ENCODE peak calls at places on chromosomes 12 and 14, in four cellular contexts. C, F, U and H are unnamed samples.

GRCh38 chr12:23944067-23944466 is 5.4 kb downstream of the SOX5 start:
- DNase-seq in C (no peak), F (peak), U (peak), H (peak)

GRCh38 chr12:107462428-107463332 is 222.9 kb upstream of the PWP1 start:
- DNase-seq in C (no peak), F (no peak), U (no peak), H (no peak)

GRCh38 chr14:104967414-104968152 is 10.6 kb downstream of the AHNAK2 start:
- DNase-seq in C (no peak), F (no peak), U (peak), H (peak)

GRCh38 chr12:7747196-7747595 is at the start of gene CLEC4C:
- DNase-seq in C (no peak), F (no peak), U (no peak), H (no peak)

GRCh38 chr12:121657305-121658008 is 12.0 kb downstream of the MORN3 start:
- DNase-seq in C (no peak), F (no peak), U (no peak), H (no peak)

GRCh38 chr12:65133879-65134278 is 12.8 kb upstream of the WIF1 start:
- DNase-seq in C (no peak), F (no peak), U (no peak), H (no peak)

GRCh38 chr14:59394268-59394667 is 70.9 kb downstream of the GPR135 start:
- DNase-seq in C (no peak), F (no peak), U (no peak), H (no peak)

GRCh38 chr12:123771261-123771660 is 9.2 kb downstream of the DNAH10 start:
- DNase-seq in C (no peak), F (no peak), U (no peak), H (no peak)

GRCh38 chr14:95058491-95058890 is 98.8 kb downstream of the DICER1 start:
- DNase-seq in C (no peak), F (no peak), U (no peak), H (no peak)

GRCh38 chr12:91889970-91890369 is 255.7 kb downstream of the BTG1 start:
- DNase-seq in C (no peak), F (no peak), U (no peak), H (no peak)

GRCh38 chr12:62848418-62848817 is 86.5 kb downstream of the PPM1H start:
- DNase-seq in C (no peak), F (no peak), U (no peak), H (no peak)

GRCh38 chr12:3342051-3342450 is 149.0 kb upstream of the PRMT8 start:
- DNase-seq in C (no peak), F (peak), U (peak), H (peak)

GRCh38 chr14:104389326-104390220 is 190.0 kb upstream of the C14orf180 start:
- DNase-seq in C (peak), F (no peak), U (no peak), H (peak)

GRCh38 chr14:74217672-74218448 is 21.4 kb upstream of the VSX2 start:
- DNase-seq in C (peak), F (peak), U (peak), H (peak)

GRCh38 chr14:33767721-33768457 is 183.0 kb downstream of the EGLN3 start:
- DNase-seq in C (no peak), F (no peak), U (no peak), H (no peak)

GRCh38 chr14:46663382-46663781 is 11.8 kb upstream of the RPL10L start:
- DNase-seq in C (no peak), F (no peak), U (no peak), H (no peak)

GRCh38 chr12:6020930-6021329 is 75.9 kb upstream of the ANO2 start:
- DNase-seq in C (no peak), F (no peak), U (no peak), H (no peak)

GRCh38 chr12:39239484-39240143 is 203.3 kb downstream of the KIF21A start:
- DNase-seq in C (no peak), F (no peak), U (no peak), H (no peak)

GRCh38 chr12:6792522-6793201 is 3.3 kb downstream of the CD4 start:
- DNase-seq in C (peak), F (peak), U (peak), H (no peak)

GRCh38 chr14:91114079-91115065 is 499 bp downstream of the DGLUCY start:
- DNase-seq in C (peak), F (peak), U (peak), H (peak)

GRCh38 chr12:118290130-118290529 is 82.6 kb downstream of the TAOK3 start:
- DNase-seq in C (no peak), F (no peak), U (no peak), H (no peak)

GRCh38 chr14:54169254-54169924 is 212.8 kb upstream of the BMP4 start:
- DNase-seq in C (no peak), F (no peak), U (no peak), H (no peak)

GRCh38 chr12:113935459-113935858 is 30.7 kb downstream of the RBM19 start:
- DNase-seq in C (no peak), F (no peak), U (no peak), H (no peak)